ENCODE peak calls at places on chromosome 16, in five cellular contexts. J, F, P, N and R are unnamed samples.

GRCh38 chr16:47928008-47928407 is 227.8 kb downstream of the ABCC12 start:
- DNase-seq in J (no peak), F (no peak), P (no peak), N (no peak), R (no peak)

GRCh38 chr16:49940464-49941224 is 84.4 kb upstream of the CNEP1R1 start:
- DNase-seq in J (no peak), F (no peak), P (no peak), N (no peak), R (no peak)

GRCh38 chr16:89096768-89097527 is 3.3 kb downstream of the ACSF3 start:
- DNase-seq in J (no peak), F (no peak), P (no peak), N (no peak), R (no peak)

GRCh38 chr16:53089434-53090270 is 34.9 kb downstream of the CHD9 start:
- DNase-seq in J (no peak), F (no peak), P (peak), N (no peak), R (no peak)

GRCh38 chr16:1523581-1524245 is 9.8 kb upstream of the TMEM204 start:
- DNase-seq in J (no peak), F (no peak), P (no peak), N (no peak), R (no peak)

GRCh38 chr16:1541293-1542165 is 8.1 kb downstream of the TMEM204 start:
- DNase-seq in J (no peak), F (no peak), P (no peak), N (no peak), R (no peak)

GRCh38 chr16:89183463-89183862 is 11.9 kb downstream of the CDH15 start:
- DNase-seq in J (no peak), F (no peak), P (no peak), N (no peak), R (no peak)

GRCh38 chr16:64051826-64052225 is 1070.0 kb downstream of the CDH11 start:
- DNase-seq in J (no peak), F (no peak), P (no peak), N (no peak), R (no peak)

GRCh38 chr16:13397126-13397525 is 495.7 kb downstream of the SHISA9 start:
- DNase-seq in J (no peak), F (no peak), P (no peak), N (no peak), R (no peak)

GRCh38 chr16:72938426-72939164 is 109.3 kb downstream of the ZFHX3 start:
- DNase-seq in J (peak), F (peak), P (peak), N (no peak), R (no peak)

GRCh38 chr16:85006639-85007038 is 4.7 kb downstream of the ZDHHC7 start:
- DNase-seq in J (no peak), F (no peak), P (no peak), N (no peak), R (no peak)

GRCh38 chr16:89956511-89957213 is 8.1 kb downstream of the DEF8 start:
- DNase-seq in J (no peak), F (no peak), P (no peak), N (no peak), R (no peak)

GRCh38 chr16:49581630-49582298 is 208.2 kb downstream of the C16orf78 start:
- DNase-seq in J (no peak), F (no peak), P (peak), N (no peak), R (no peak)

GRCh38 chr16:88327566-88328312 is 55.0 kb upstream of the ZNF469 start:
- DNase-seq in J (no peak), F (no peak), P (no peak), N (no peak), R (no peak)

GRCh38 chr16:86524029-86524428 is 13.7 kb downstream of the FOXF1 start:
- DNase-seq in J (no peak), F (peak), P (no peak), N (no peak), R (no peak)
- TF ChIP-seq CTCF in J (no peak), F (no peak), P (no peak), N (no peak), R (no peak)

DNA sequence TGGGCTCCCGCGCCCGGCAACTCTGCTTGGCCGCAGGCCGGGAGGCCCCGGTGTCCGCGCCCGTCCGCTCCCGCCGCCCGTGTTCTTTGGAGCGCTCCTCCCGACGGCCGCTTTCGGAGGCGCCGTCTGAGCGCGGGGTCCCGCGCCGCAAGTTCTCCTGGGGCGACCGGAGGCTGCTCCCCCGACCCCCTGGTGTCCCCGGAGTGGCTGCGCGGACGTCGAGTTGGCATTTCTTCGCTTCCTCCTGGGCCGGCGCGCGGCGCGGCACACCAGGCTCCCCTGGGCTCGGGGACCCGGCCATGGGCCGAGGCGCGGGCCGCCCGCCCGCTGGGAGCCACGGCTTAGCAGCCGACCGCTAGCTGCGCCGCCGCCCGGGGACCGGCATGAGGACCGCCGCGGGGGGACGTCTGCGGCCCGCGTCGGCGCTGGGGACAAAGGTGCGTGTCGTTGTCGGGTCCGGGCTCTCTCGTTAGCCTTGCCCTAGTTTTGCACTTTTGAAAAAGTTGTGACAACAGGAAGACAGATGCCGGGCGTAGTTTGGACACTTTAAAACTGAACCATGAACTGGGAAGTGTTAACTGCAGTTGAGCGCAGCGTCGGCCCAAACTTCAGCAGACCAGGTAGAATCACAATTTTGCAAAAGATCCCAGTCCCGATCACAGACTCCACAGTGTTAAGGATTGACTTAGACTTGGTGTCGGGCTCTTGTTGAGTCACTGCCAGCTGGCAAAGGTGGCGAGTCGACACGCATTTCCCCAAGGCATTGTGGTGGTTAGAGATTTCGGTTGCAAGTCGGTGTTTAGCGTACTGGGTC is 700 bp downstream of the UBN1 start:
- DNase-seq in J (peak), F (peak), P (peak), N (peak), R (peak)
- TF ChIP-seq CTCF in J (no peak), F (no peak), P (peak), N (no peak), R (no peak)

GRCh38 chr16:4683255-4684029 is 9.9 kb upstream of the NUDT16L1 start:
- DNase-seq in J (no peak), F (no peak), P (no peak), N (no peak), R (no peak)
- TF ChIP-seq CTCF in J (no peak), F (no peak), P (no peak), N (no peak), R (no peak)

GRCh38 chr16:2687531-2688308 is 5.4 kb downstream of the KCTD5 start:
- DNase-seq in J (no peak), F (no peak), P (no peak), N (no peak), R (no peak)

GRCh38 chr16:2686912-2687507 is 4.7 kb downstream of the KCTD5 start:
- DNase-seq in J (peak), F (no peak), P (no peak), N (no peak), R (no peak)

GRCh38 chr16:2682209-2683021 is at the start of gene KCTD5:
- DNase-seq in J (peak), F (peak), P (peak), N (peak), R (peak)
- TF ChIP-seq CTCF in J (no peak), F (peak), P (no peak), N (no peak), R (no peak)

DNA sequence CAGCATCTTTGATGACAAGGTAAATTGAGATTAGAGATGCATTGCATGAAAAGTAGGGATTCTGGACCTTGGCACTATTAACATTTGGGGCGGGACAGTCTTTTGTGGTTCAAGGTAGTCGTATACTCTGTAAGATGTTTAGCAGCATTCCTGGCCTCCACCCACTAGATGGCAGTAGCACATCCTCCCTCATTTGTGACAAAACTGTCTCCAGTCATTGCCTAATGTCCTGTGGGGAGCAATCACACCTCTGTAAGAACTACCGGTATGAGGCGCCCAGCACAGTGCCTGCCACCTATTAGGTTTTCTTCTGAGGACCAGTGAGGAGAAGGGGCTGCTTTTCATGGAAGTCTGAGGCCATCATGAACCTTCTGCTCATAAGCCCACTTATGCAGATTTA is 180.8 kb downstream of the RBFOX1 start:
- DNase-seq in J (no peak), F (no peak), P (no peak), N (no peak), R (no peak)
- TF ChIP-seq CTCF in J (no peak), F (no peak), P (no peak), N (no peak), R (no peak)

GRCh38 chr16:66658143-66658859 is 38.2 kb downstream of the CMTM4 start:
- DNase-seq in J (no peak), F (no peak), P (no peak), N (no peak), R (no peak)
- TF ChIP-seq CTCF in J (no peak), F (no peak), P (no peak), N (no peak), R (no peak)

GRCh38 chr16:55622930-55623561 is 32.7 kb upstream of the SLC6A2 start:
- DNase-seq in J (no peak), F (no peak), P (no peak), N (no peak), R (no peak)
- TF ChIP-seq CTCF in J (no peak), F (no peak), P (peak), N (no peak), R (no peak)